ENCODE peak calls at places on chromosome 7, in seven cellular contexts. X, G, U, B, C, S and I are unnamed samples.

GRCh38 chr7:138245682-138246081 is 169.4 kb downstream of the AKR1D1 start:
- DNase-seq in U (no peak), G (no peak), C (no peak), B (peak), X (no peak), S (no peak), I (no peak)

GRCh38 chr7:102888561-102889233 is 24.1 kb upstream of the LRRC17 start:
- DNase-seq in B (no peak), G (no peak), S (no peak), C (no peak), X (no peak), U (no peak), I (no peak)

GRCh38 chr7:118517275-118517674 is 292.8 kb downstream of the ANKRD7 start:
- DNase-seq in U (no peak), C (no peak), G (no peak), S (no peak), X (no peak), B (no peak), I (no peak)

GRCh38 chr7:31122649-31123058 is 70.5 kb downstream of the ADCYAP1R1 start:
- DNase-seq in U (peak), X (peak), B (peak), C (peak), G (peak), S (peak), I (peak)

GRCh38 chr7:30968747-30969603 is 5.2 kb downstream of the GHRHR start:
- DNase-seq in C (no peak), S (no peak), X (no peak), B (no peak), U (no peak), G (no peak), I (no peak)

GRCh38 chr7:111308691-111309090 is 217.8 kb downstream of the LRRN3 start:
- DNase-seq in X (no peak), U (no peak), G (no peak), S (no peak), B (no peak), C (no peak), I (no peak)

GRCh38 chr7:28993371-28993770 is 35.2 kb upstream of the TRIL start:
- DNase-seq in G (no peak), C (no peak), X (no peak), S (no peak), B (no peak), U (no peak), I (no peak)

GRCh38 chr7:131061818-131062217 is 265.9 kb upstream of the MKLN1 start:
- DNase-seq in S (no peak), X (no peak), G (no peak), C (no peak), U (no peak), B (no peak), I (no peak)

GRCh38 chr7:42494199-42494710 is 257.2 kb upstream of the GLI3 start:
- DNase-seq in U (no peak), X (no peak), G (no peak), C (no peak), S (no peak), B (no peak), I (no peak)

GRCh38 chr7:127158659-127159058 is 94.1 kb downstream of the GRM8 start:
- DNase-seq in U (no peak), C (no peak), B (no peak), S (no peak), G (no peak), X (no peak), I (no peak)

GRCh38 chr7:585229-585711 is 65.6 kb upstream of the PDGFA start:
- DNase-seq in B (no peak), X (peak), S (no peak), G (no peak), U (no peak), C (no peak), I (no peak)

GRCh38 chr7:2079332-2080068 is 153.2 kb downstream of the MAD1L1 start:
- DNase-seq in G (no peak), X (no peak), U (no peak), S (no peak), B (no peak), C (no peak), I (no peak)

GRCh38 chr7:3696113-3696512 is 395.1 kb downstream of the SDK1 start:
- DNase-seq in G (no peak), U (no peak), X (no peak), S (no peak), B (no peak), C (no peak), I (no peak)

GRCh38 chr7:131352032-131352431 is 24.4 kb downstream of the MKLN1 start:
- DNase-seq in G (no peak), X (no peak), B (no peak), U (no peak), C (no peak), S (no peak), I (no peak)

GRCh38 chr7:106372595-106373318 is 88.0 kb upstream of the NAMPT start:
- DNase-seq in G (no peak), U (no peak), C (no peak), S (no peak), X (no peak), B (no peak), I (no peak)

GRCh38 chr7:105391429-105391828 is 2.7 kb upstream of the SRPK2 start:
- DNase-seq in C (no peak), G (no peak), B (no peak), X (no peak), S (no peak), U (no peak), I (no peak)

GRCh38 chr7:132482866-132483265 is 93.4 kb downstream of the PLXNA4 start:
- DNase-seq in G (no peak), C (no peak), X (no peak), S (no peak), B (no peak), U (no peak), I (no peak)

GRCh38 chr7:24384362-24385030 is 100.5 kb downstream of the NPY start:
- DNase-seq in C (no peak), U (no peak), B (no peak), G (no peak), S (no peak), X (no peak), I (no peak)

GRCh38 chr7:102860351-102860811 is 52.4 kb upstream of the LRRC17 start:
- DNase-seq in X (peak), G (peak), S (no peak), B (no peak), C (peak), U (peak), I (no peak)

GRCh38 chr7:2568521-2569223 is 9.9 kb downstream of the IQCE start:
- DNase-seq in B (no peak), X (no peak), S (no peak), U (no peak), C (no peak), G (no peak), I (no peak)

GRCh38 chr7:10121641-10122040 is 852.0 kb upstream of the PHF14 start:
- DNase-seq in C (no peak), G (no peak), B (no peak), S (no peak), X (no peak), U (no peak), I (no peak)

GRCh38 chr7:94313926-94314325 is 80.8 kb upstream of the COL1A2 start:
- DNase-seq in G (no peak), U (peak), C (no peak), S (no peak), B (no peak), X (no peak), I (no peak)

GRCh38 chr7:105811189-105811847 is 65.1 kb downstream of the ATXN7L1 start:
- DNase-seq in C (no peak), U (no peak), G (no peak), B (no peak), X (no peak), S (no peak), I (no peak)

GRCh38 chr7:66669088-66669487 is 40.4 kb downstream of the KCTD7 start:
- DNase-seq in S (no peak), X (no peak), C (no peak), B (no peak), G (no peak), U (no peak), I (no peak)

GRCh38 chr7:5082806-5083205 is 37.1 kb downstream of the RBAK start:
- DNase-seq in X (no peak), S (no peak), C (no peak), B (no peak), G (no peak), U (no peak), I (no peak)

GRCh38 chr7:155852426-155853301 is 40.4 kb upstream of the SHH start:
- DNase-seq in C (no peak), B (no peak), S (no peak), G (no peak), U (no peak), X (no peak), I (no peak)

GRCh38 chr7:116180302-116180701 is 30.0 kb upstream of the TES start:
- DNase-seq in G (no peak), X (peak), U (peak), S (peak), C (no peak), B (peak), I (peak)

GRCh38 chr7:82506702-82507101 is 63.1 kb upstream of the CACNA2D1 start:
- DNase-seq in S (no peak), U (peak), G (no peak), C (peak), B (no peak), X (peak), I (peak)

GRCh38 chr7:159141660-159142059 is 3.0 kb downstream of the VIPR2 start:
- DNase-seq in X (no peak), B (no peak), G (no peak), C (no peak), S (no peak), U (no peak), I (peak)

GRCh38 chr7:50436133-50436802 is 13.9 kb downstream of the FIGNL1 start:
- DNase-seq in B (no peak), G (no peak), C (no peak), S (no peak), U (peak), X (peak), I (no peak)

GRCh38 chr7:17289074-17289665 is 9.3 kb upstream of the AHR start:
- DNase-seq in U (no peak), S (no peak), X (peak), C (peak), G (no peak), B (no peak), I (peak)

GRCh38 chr7:5625938-5626337 is 155.5 kb downstream of the RNF216 start:
- DNase-seq in X (peak), B (no peak), S (peak), C (no peak), G (no peak), U (peak), I (no peak)

GRCh38 chr7:55065079-55065478 is 46.3 kb downstream of the EGFR start:
- DNase-seq in X (peak), C (peak), S (peak), B (peak), U (peak), G (peak), I (no peak)

GRCh38 chr7:41886257-41886905 is 183.5 kb upstream of the INHBA start:
- DNase-seq in G (peak), X (peak), C (peak), U (peak), S (no peak), B (peak), I (peak)

GRCh38 chr7:97215556-97215955 is 98.1 kb downstream of the SDHAF3 start:
- DNase-seq in C (no peak), B (no peak), X (no peak), U (no peak), S (no peak), G (no peak), I (no peak)

GRCh38 chr7:114979388-114979787 is 57.5 kb downstream of the MDFIC start:
- DNase-seq in B (peak), S (peak), X (peak), G (no peak), C (peak), U (peak), I (peak)

GRCh38 chr7:69871213-69871885 is 273.1 kb downstream of the AUTS2 start:
- DNase-seq in G (no peak), C (no peak), B (no peak), X (peak), S (no peak), U (peak), I (no peak)

DNA sequence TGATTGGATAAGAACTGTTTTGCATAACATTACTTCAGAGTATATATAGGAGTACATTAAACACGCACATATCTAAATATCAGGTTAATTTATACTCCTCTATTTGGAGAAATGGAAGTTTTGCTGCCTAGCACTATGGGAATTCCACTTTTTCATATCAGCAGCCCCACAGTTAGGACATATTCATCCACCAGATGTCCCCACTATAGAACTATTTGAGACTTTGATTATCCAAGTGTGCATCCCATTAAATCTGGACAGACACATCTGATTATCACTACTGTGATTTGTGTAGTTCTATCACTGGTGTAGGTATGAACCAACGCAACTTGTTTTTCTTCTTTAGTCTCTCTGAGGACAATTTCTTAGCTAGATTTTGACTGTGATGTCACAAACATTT is 345.7 kb downstream of the THSD7A start:
- DNase-seq in X (peak), C (no peak), S (no peak), B (no peak), G (no peak), U (no peak), I (no peak)
- TF ChIP-seq CTCF in X (peak), C (no peak), S (no peak), B (no peak), G (no peak), U (no peak), I (peak)

GRCh38 chr7:112347088-112347487 is 103.2 kb upstream of the IFRD1 start:
- DNase-seq in S (no peak), C (no peak), G (no peak), X (no peak), B (no peak), U (no peak), I (no peak)
- TF ChIP-seq CTCF in S (no peak), C (no peak), G (no peak), X (no peak), B (no peak), U (no peak), I (no peak)

DNA sequence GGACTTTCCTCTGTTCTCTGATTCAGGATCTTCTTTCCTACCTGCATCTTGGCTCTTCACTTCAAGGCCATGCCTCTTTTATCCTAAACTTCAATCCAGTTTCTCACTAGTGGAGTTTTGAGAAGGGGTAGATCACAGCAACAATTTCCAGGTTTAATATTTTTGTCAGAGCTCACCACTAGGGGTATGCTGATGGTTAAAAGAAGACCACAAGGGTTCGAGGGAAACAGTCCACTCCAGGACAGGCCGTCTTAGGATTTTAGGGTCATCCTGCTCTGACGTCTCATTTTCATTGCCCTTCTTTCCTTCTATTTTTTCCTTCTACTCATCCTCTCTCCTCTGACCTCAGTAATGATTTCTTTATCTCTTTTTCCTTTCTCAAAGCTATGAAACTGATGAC is 11.3 kb downstream of the STAG3 start:
- DNase-seq in X (no peak), C (no peak), B (no peak), U (no peak), G (no peak), S (no peak), I (no peak)
- TF ChIP-seq CTCF in X (peak), C (no peak), B (no peak), U (no peak), G (no peak), S (no peak), I (no peak)

DNA sequence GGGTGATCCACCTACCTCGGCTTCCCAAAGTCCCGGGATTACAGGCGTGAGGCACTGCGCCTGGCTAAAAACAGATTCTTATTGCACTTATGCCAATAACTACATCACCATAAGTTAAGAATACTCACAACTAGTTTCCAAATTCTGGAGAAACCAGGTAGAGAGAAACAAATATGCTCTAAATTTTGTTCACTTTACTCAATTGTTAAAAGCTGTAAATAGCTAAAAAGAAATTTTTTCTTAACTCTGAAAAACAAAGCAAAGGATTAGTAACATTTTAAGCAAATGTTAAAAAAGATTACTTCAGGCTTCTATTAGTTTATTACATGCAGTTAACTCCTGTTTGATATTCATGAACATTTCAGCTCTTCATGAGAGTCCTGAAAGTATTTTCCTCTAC is 28.3 kb upstream of the ZMIZ2 start:
- DNase-seq in U (no peak), S (no peak), X (no peak), B (no peak), G (no peak), C (no peak), I (no peak)
- TF ChIP-seq CTCF in U (no peak), S (no peak), X (no peak), B (no peak), G (no peak), C (no peak), I (no peak)

GRCh38 chr7:26278769-26279168 is 12.9 kb upstream of the SNX10 start:
- DNase-seq in B (no peak), C (no peak), G (no peak), X (peak), S (peak), U (no peak), I (no peak)
- TF ChIP-seq CTCF in B (no peak), C (no peak), G (no peak), X (peak), S (peak), U (no peak), I (peak)

GRCh38 chr7:22911889-22912288 is 89.2 kb upstream of the TOMM7 start:
- DNase-seq in B (no peak), C (no peak), U (peak), X (no peak), G (no peak), S (no peak), I (no peak)
- TF ChIP-seq CTCF in B (no peak), C (no peak), U (no peak), X (no peak), G (no peak), S (no peak), I (no peak)

GRCh38 chr7:7972927-7973594 is 4.5 kb downstream of the GLCCI1 start:
- DNase-seq in G (no peak), S (no peak), U (no peak), X (no peak), B (no peak), C (no peak), I (no peak)

GRCh38 chr7:7972128-7972527 is 3.5 kb downstream of the GLCCI1 start:
- DNase-seq in U (no peak), S (no peak), G (no peak), C (no peak), B (no peak), X (no peak), I (no peak)

GRCh38 chr7:7970620-7971307 is 2.2 kb downstream of the GLCCI1 start:
- DNase-seq in B (no peak), G (no peak), C (no peak), U (no peak), X (no peak), S (no peak), I (no peak)

GRCh38 chr7:7970113-7970619 is 1.6 kb downstream of the GLCCI1 start:
- DNase-seq in X (no peak), C (no peak), S (no peak), U (no peak), G (no peak), B (no peak), I (no peak)

GRCh38 chr7:7971308-7972040 is 2.9 kb downstream of the GLCCI1 start:
- DNase-seq in U (no peak), G (no peak), X (no peak), C (no peak), B (no peak), S (no peak), I (no peak)
- TF ChIP-seq CTCF in U (no peak), G (no peak), X (no peak), C (no peak), B (no peak), S (no peak), I (no peak)

GRCh38 chr7:91285966-91286365 is 21.7 kb downstream of the FZD1 start:
- DNase-seq in B (no peak), U (peak), G (no peak), X (peak), C (no peak), S (no peak), I (no peak)

GRCh38 chr7:91287685-91288084 is 23.5 kb downstream of the FZD1 start:
- DNase-seq in B (peak), X (no peak), U (no peak), G (no peak), C (no peak), S (no peak), I (no peak)

GRCh38 chr7:91289633-91290260 is 25.5 kb downstream of the FZD1 start:
- DNase-seq in S (no peak), X (no peak), G (no peak), U (no peak), B (no peak), C (no peak), I (no peak)

GRCh38 chr7:91286432-91286831 is 22.2 kb downstream of the FZD1 start:
- DNase-seq in X (no peak), G (no peak), S (no peak), U (no peak), B (no peak), C (no peak), I (no peak)

GRCh38 chr7:91288208-91288824 is 24.1 kb downstream of the FZD1 start:
- DNase-seq in U (no peak), S (peak), B (peak), C (no peak), G (no peak), X (peak), I (peak)
- TF ChIP-seq CTCF in U (peak), S (peak), B (no peak), C (no peak), G (peak), X (peak), I (peak)

DNA sequence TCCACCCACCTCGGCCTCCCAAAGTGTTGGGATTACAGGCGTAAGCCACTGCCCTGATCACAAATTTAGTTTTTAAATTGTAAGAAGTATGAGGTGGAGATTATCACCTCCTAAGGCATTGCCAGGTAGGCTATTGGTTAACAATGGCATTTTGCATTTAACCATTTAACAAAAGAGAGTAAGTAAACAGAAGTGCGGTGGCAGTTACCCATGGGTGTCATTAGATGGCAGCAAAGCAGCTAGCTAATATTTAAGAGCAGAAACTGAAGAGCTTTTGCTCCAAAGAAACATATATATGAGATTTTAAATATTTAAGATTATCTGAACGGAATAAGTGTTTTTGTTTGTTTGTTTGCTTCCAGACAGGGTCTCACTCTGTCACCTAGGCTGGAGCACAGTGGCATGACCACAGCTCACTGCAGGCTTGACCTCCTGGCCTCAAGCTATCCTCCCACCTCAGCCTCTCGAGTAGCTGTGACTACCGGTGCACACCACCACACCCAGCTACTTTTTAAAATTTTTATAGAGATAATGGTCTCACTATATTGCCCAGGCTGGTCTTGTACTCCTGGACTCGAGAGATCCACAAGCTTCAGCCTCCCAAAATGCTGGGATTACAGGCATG is 325.5 kb upstream of the C7orf33 start:
- DNase-seq in S (peak), B (no peak), G (no peak), X (peak), C (no peak), U (peak), I (no peak)
- TF ChIP-seq CTCF in S (peak), B (peak), G (peak), X (peak), C (no peak), U (peak), I (peak)